ENCODE peak calls at places on chromosome 9, in nine cellular contexts. C is heart left ventricle; J is fibroblast of lung; X is pancreas; N is mesendoderm; A is uterus; K is CD8-positive, alpha-beta T cell; E is endothelial cell of umbilical vein; O is spleen. L is an unnamed sample. For H3K36me3, the result is how much of the 10 kb centered on the place peaks cover.

GRCh38 chr9:8706546-8706945 is 907.0 kb upstream of the DMAC1 start:
- DNase-seq in J (no peak), X (no peak), E (no peak), A (no peak), K (no peak), C (no peak), N (no peak), O (no peak), L (no peak)

GRCh38 chr9:1125741-1126140 is 75.6 kb downstream of the DMRT2 start:
- DNase-seq in E (no peak), X (no peak), A (no peak), J (peak), N (no peak), K (no peak), C (no peak), O (no peak), L (no peak)

GRCh38 chr9:68747043-68747533 is 42.0 kb downstream of the PIP5K1B start:
- DNase-seq in C (no peak), N (peak), K (no peak), X (no peak), A (no peak), E (no peak), J (no peak), O (no peak), L (peak)

GRCh38 chr9:22030101-22030598 is 21.0 kb upstream of the CDKN2B start:
- DNase-seq in E (peak), A (no peak), O (no peak), J (peak), X (no peak), N (no peak), K (no peak), C (no peak), L (peak)

GRCh38 chr9:10705383-10705782 is 92.6 kb upstream of the PTPRD start:
- DNase-seq in C (no peak), N (no peak), A (no peak), E (no peak), O (no peak), K (no peak), X (no peak), J (no peak), L (no peak)

GRCh38 chr9:138025417-138025816 is 147.8 kb downstream of the CACNA1B start:
- DNase-seq in C (no peak), O (peak), A (no peak), N (no peak), E (no peak), K (no peak), X (peak), J (no peak), L (no peak)

GRCh38 chr9:14231196-14231990 is 82.5 kb downstream of the NFIB start:
- DNase-seq in X (no peak), O (no peak), N (no peak), K (no peak), J (no peak), E (no peak), C (no peak), A (no peak), L (no peak)

GRCh38 chr9:19156026-19156474 is 28.8 kb upstream of the PLIN2 start:
- DNase-seq in C (no peak), N (no peak), X (no peak), E (no peak), A (no peak), J (no peak), K (no peak), O (peak), L (no peak)

GRCh38 chr9:126327750-126328120 is 1.1 kb downstream of the MVB12B start:
- DNase-seq in O (no peak), N (peak), X (no peak), C (no peak), E (no peak), K (no peak), A (no peak), J (no peak), L (no peak)

GRCh38 chr9:135061441-135061840 is 26.0 kb upstream of the OLFM1 start:
- DNase-seq in O (peak), J (no peak), A (no peak), E (no peak), C (peak), N (no peak), K (no peak), X (no peak), L (no peak)

GRCh38 chr9:127877566-127877998 is at the start of gene AK1:
- DNase-seq in N (peak), X (peak), C (peak), O (peak), A (peak), J (peak), E (peak), K (no peak), L (peak)

GRCh38 chr9:14298607-14299022 is 15.3 kb downstream of the NFIB start:
- DNase-seq in N (no peak), J (no peak), X (no peak), A (no peak), E (peak), C (no peak), K (no peak), O (no peak), L (no peak)

GRCh38 chr9:69820955-69821788 is 555 bp downstream of the CFAP95 start:
- DNase-seq in C (no peak), E (no peak), K (no peak), N (no peak), O (no peak), A (no peak), X (no peak), J (no peak), L (no peak)

GRCh38 chr9:100217536-100217935 is 118.5 kb downstream of the INVS start:
- DNase-seq in O (no peak), A (no peak), N (peak), E (no peak), X (no peak), J (no peak), K (no peak), C (no peak), L (no peak)

GRCh38 chr9:4301302-4301701 is 1.4 kb upstream of the GLIS3 start:
- DNase-seq in O (no peak), K (no peak), X (no peak), J (peak), A (no peak), E (no peak), N (no peak), C (no peak), L (no peak)

GRCh38 chr9:135670721-135671590 is 7.8 kb downstream of the LCN9 start:
- DNase-seq in J (no peak), X (no peak), N (no peak), O (peak), K (no peak), E (no peak), C (peak), A (no peak), L (no peak)

GRCh38 chr9:132896906-132897305 is 18.2 kb downstream of the SPACA9 start:
- DNase-seq in C (peak), X (no peak), J (no peak), K (no peak), N (no peak), A (no peak), O (no peak), E (no peak), L (no peak)
- H3K36me3 ChIP-seq in C (half or more), X (under half), J (under half), K (half or more), N (under half), A (under half), O (under half), E (under half), L (under half)

GRCh38 chr9:97237951-97238851 is 69.3 kb upstream of the CCDC180 start:
- DNase-seq in K (peak), X (peak), N (peak), A (peak), O (peak), E (peak), J (peak), C (peak), L (peak)

DNA sequence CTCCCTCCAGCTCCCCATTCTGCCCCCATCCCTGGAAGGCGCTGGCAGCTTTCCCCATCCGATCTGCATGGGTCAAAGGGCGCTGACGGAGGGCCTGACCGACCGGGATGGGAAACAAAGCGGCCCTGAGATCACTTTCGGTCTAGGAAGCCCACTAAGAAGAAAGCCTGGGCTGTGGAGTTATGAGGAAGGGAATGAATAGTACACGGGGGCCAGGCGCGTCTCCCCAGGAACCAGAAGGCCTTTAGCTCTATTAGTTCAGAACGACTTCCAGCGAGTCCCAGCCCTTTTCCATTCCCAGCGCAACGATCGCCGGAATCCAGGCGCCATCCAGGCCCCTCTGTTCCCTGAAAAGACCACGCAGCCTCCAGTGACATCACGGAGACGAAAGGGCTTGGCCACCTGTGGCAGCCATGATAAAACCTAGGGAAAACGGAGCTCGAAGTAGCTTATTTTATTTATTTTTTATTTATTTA is 70.1 kb upstream of the CCDC180 start:
- DNase-seq in O (no peak), J (no peak), A (no peak), K (no peak), N (peak), E (no peak), X (peak), C (no peak), L (no peak)
- H3K27ac ChIP-seq in O (no peak), J (no peak), A (no peak), K (no peak), N (peak), E (no peak), X (no peak), C (no peak), L (no peak)

DNA sequence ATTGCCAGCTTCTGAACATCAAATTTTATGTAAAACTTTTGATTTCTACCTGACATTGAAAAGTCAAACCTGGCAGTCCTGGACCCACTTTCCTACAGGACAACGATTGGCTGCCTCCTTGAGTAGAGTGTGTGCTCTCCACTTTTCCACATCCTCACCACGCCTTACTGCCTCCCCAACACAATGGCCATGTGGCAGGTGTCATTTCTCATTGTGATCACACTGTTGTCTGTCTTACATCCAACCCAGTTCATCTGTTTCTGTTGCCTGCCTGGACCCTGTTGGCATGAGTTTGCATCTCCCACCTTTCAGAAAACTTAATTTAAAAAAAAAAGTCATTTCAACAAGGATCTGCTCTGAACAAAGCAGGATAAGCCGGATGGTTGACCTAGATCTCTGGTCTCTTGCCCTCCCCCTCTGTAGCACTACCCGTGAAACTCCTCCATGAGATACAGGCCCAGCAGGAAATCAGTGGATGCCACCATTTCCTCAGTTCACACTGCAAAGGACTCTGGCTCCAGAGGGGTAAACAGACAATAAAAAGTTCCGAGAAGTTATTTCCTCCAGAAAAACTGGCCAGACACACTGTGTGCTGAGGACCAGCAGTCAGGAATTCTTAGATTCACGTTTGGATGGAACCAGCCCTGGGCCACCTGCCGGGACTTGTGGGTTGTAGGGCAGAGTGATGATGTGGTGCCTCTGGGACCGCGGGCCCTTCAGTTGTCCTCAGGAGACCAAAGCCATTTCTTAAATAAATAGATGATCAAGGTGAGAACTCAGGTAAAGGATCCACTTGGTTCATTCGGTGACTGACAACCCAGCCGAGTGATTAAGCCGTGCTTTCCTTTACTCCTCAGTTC is 48.6 kb downstream of the AMBP start:
- DNase-seq in X (no peak), A (no peak), C (no peak), J (no peak), K (no peak), E (peak), N (no peak), O (peak), L (no peak)
- H3K36me3 ChIP-seq in X (under half), A (under half), C (under half), J (under half), K (under half), E (under half), N (under half), O (under half), L (under half)

DNA sequence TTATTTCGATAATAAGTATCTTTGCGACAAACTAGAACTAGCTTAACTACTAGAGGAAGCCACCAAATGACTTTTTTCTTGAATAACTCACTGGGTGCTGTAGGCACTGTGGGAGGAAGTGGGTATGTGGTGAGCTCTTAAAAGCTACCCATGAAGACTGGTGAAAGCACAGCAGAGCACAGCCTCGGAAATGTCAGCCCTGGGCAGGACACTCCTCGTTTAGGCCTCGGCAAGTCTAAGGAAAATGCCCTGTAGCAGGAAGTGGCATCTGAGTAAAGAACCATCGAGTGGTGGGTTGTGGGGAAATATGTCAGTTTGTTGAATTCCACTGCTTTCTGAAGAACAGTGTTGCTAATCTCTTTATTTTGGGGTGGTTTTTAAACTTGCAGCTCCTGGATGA is 44.0 kb upstream of the NCS1 start:
- DNase-seq in N (no peak), E (no peak), X (no peak), K (peak), C (no peak), J (no peak), A (no peak), O (peak), L (peak)
- H3K27ac ChIP-seq in N (no peak), E (no peak), X (peak), K (peak), C (peak), J (peak), A (no peak), O (peak), L (peak)

GRCh38 chr9:108860354-108860753 is 1.7 kb upstream of the ACTL7A start:
- DNase-seq in X (no peak), N (no peak), E (no peak), A (no peak), O (no peak), C (no peak), K (no peak), J (no peak), L (no peak)

GRCh38 chr9:108861464-108861863 is 602 bp upstream of the ACTL7A start:
- DNase-seq in C (no peak), K (no peak), N (no peak), A (no peak), O (no peak), X (no peak), J (no peak), E (no peak), L (no peak)

GRCh38 chr9:108861997-108862396 is at the start of gene ACTL7A:
- DNase-seq in E (no peak), A (no peak), J (no peak), K (no peak), C (no peak), X (no peak), O (no peak), N (no peak), L (no peak)

GRCh38 chr9:108859459-108860114 is 2.5 kb upstream of the ACTL7A start:
- DNase-seq in O (no peak), C (no peak), K (no peak), X (no peak), N (no peak), E (no peak), J (peak), A (no peak), L (no peak)

DNA sequence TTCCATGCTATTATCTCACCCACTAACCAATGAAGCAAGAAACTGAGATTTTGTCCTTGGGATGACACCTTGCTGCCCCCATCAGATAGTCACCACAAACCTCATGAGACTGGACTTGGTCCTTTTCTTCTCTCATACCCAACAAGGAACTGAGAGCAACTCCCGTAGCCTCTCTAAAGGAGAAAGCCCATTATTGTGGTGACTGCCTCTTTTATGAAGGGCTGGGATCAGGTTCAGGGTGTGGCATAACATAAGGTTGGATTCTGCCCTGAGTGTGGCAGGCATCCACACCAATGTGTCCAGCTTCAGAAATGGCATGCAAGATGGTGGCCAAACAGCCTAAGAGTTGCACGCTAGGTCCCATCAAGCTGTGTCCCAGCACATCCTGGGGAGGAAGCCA is 1.3 kb upstream of the ACTL7A start:
- DNase-seq in O (no peak), J (no peak), E (no peak), K (no peak), A (no peak), N (no peak), C (no peak), X (no peak), L (peak)
- H3K36me3 ChIP-seq in O (under half), J (under half), E (under half), K (under half), A (under half), N (under half), C (under half), X (under half), L (under half)

GRCh38 chr9:7140401-7140800 is 382.6 kb downstream of the KDM4C start:
- DNase-seq in X (no peak), N (no peak), E (no peak), A (no peak), K (no peak), C (no peak), J (no peak), O (no peak), L (no peak)

GRCh38 chr9:7139886-7140285 is 382.1 kb downstream of the KDM4C start:
- DNase-seq in O (no peak), C (no peak), K (no peak), N (no peak), X (no peak), A (no peak), E (no peak), J (no peak), L (no peak)

GRCh38 chr9:7137040-7137439 is 379.3 kb downstream of the KDM4C start:
- DNase-seq in X (peak), N (no peak), O (no peak), E (no peak), C (peak), J (no peak), K (no peak), A (no peak), L (no peak)

GRCh38 chr9:7135735-7136134 is 378.0 kb downstream of the KDM4C start:
- DNase-seq in O (no peak), C (no peak), K (no peak), A (no peak), J (no peak), N (no peak), E (no peak), X (no peak), L (no peak)

DNA sequence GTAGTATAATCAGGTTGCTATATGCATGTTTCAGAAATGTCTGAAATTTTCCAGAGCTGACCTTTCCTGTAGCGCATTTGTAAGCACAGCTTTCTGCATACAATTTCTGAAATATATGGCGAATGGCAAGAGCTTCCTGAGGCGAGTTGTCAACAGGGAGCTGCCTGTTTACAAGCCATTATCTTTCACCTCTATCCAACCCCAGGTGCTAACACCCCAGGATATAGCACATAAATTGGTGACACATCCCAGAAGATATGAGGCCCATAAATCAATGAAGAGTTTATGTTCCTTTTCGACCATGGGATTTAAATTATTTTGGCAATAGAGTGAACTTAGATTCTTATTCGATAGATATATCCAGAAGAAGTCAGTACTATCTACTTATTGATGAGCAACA is 379.8 kb downstream of the KDM4C start:
- DNase-seq in J (no peak), N (peak), C (no peak), E (no peak), A (no peak), K (no peak), X (no peak), O (no peak), L (no peak)
- H3K27ac ChIP-seq in J (no peak), N (no peak), C (no peak), E (no peak), A (no peak), K (no peak), X (no peak), O (no peak), L (no peak)